ENCODE peak calls at places on chromosomes 13 and 19, in five cellular contexts. M is breast epithelium, E is neural crest cell, V is choroid plexus epithelial cell, O is body of pancreas. B is an unnamed sample.

GRCh38 chr13:107927557-107927956 is 287.8 kb downstream of the LIG4 start:
- DNase-seq in M (no peak), E (no peak), V (no peak), O (no peak), B (no peak)

GRCh38 chr19:48196321-48196761 is 25.9 kb downstream of the ZSWIM9 start:
- DNase-seq in M (peak), E (no peak), V (no peak), O (no peak), B (no peak)

GRCh38 chr19:52190679-52191293 is 934 bp downstream of the PPP2R1A start:
- DNase-seq in M (peak), E (peak), V (peak), O (no peak), B (no peak)

GRCh38 chr19:49133621-49134454 is 14.5 kb downstream of the PPFIA3 start:
- DNase-seq in M (no peak), E (no peak), V (peak), O (peak), B (no peak)

GRCh38 chr13:102276479-102276878 is 125.4 kb downstream of the FGF14 start:
- DNase-seq in M (no peak), E (no peak), V (no peak), O (no peak), B (no peak)

GRCh38 chr19:58334691-58335249 is 8.0 kb downstream of the ZSCAN22 start:
- DNase-seq in M (no peak), E (no peak), V (no peak), O (no peak), B (no peak)

GRCh38 chr19:24159707-24160106 is 72.7 kb downstream of the ZNF254 start:
- DNase-seq in M (no peak), E (no peak), V (peak), O (no peak), B (no peak)

GRCh38 chr13:108595416-108596257 is 33.8 kb upstream of the MYO16 start:
- DNase-seq in M (no peak), E (no peak), V (peak), O (no peak), B (no peak)

GRCh38 chr19:37594982-37595382 is 306 bp downstream of the ZNF540 start:
- DNase-seq in M (peak), E (no peak), V (peak), O (peak), B (peak)

GRCh38 chr13:31846984-31847752 is 107.8 kb downstream of the RXFP2 start:
- DNase-seq in M (no peak), E (no peak), V (no peak), O (no peak), B (no peak)

GRCh38 chr19:47509170-47509847 is 5.6 kb downstream of the NAPA start:
- DNase-seq in M (no peak), E (no peak), V (no peak), O (no peak), B (no peak)

GRCh38 chr13:114151565-114152284 is 19.3 kb upstream of the RASA3 start:
- DNase-seq in M (peak), E (no peak), V (no peak), O (peak), B (no peak)

GRCh38 chr19:42362891-42363440 is 27.1 kb downstream of the CNFN start:
- DNase-seq in M (no peak), E (no peak), V (no peak), O (no peak), B (no peak)

GRCh38 chr13:33262069-33262487 is 23.5 kb downstream of the STARD13 start:
- DNase-seq in M (no peak), E (no peak), V (no peak), O (no peak), B (no peak)

GRCh38 chr19:41354343-41354974 is 737 bp upstream of the TGFB1 start:
- DNase-seq in M (no peak), E (no peak), V (no peak), O (no peak), B (no peak)

GRCh38 chr13:110179116-110179857 is 127.7 kb downstream of the COL4A1 start:
- DNase-seq in M (no peak), E (no peak), V (no peak), O (no peak), B (no peak)

GRCh38 chr13:101289764-101290163 is 126.5 kb downstream of the NALCN start:
- DNase-seq in M (no peak), E (peak), V (peak), O (peak), B (no peak)

GRCh38 chr19:751501-752341 is 809 bp downstream of the MISP start:
- DNase-seq in M (no peak), E (no peak), V (peak), O (peak), B (no peak)

GRCh38 chr13:33642374-33643065 is 175.4 kb upstream of the RFC3 start:
- DNase-seq in M (peak), E (no peak), V (peak), O (peak), B (no peak)

GRCh38 chr13:54890976-54891375 is 1862.4 kb downstream of the OLFM4 start:
- DNase-seq in M (no peak), E (no peak), V (no peak), O (no peak), B (no peak)

GRCh38 chr19:57245066-57245465 is 4.6 kb downstream of the ZNF805 start:
- DNase-seq in M (no peak), E (no peak), V (no peak), O (no peak), B (no peak)

GRCh38 chr19:51417107-51417806 is at the start of gene SIGLEC10:
- DNase-seq in M (no peak), E (no peak), V (peak), O (no peak), B (no peak)

GRCh38 chr13:24693862-24694471 is 13.8 kb downstream of the ATP12A start:
- DNase-seq in M (no peak), E (peak), V (peak), O (peak), B (no peak)

GRCh38 chr13:44618326-44618725 is 42.2 kb upstream of the TSC22D1 start:
- DNase-seq in M (no peak), E (no peak), V (peak), O (no peak), B (no peak)

GRCh38 chr13:105084931-105085330 is 1450.5 kb downstream of the EFNB2 start:
- DNase-seq in M (no peak), E (no peak), V (no peak), O (no peak), B (no peak)

GRCh38 chr13:41900918-41901317 is 60.0 kb downstream of the VWA8 start:
- DNase-seq in M (no peak), E (no peak), V (no peak), O (no peak), B (no peak)

GRCh38 chr19:6108721-6109633 is 1.3 kb downstream of the RFX2 start:
- DNase-seq in M (peak), E (peak), V (peak), O (peak), B (peak)

GRCh38 chr19:29665826-29666633 is 769 bp downstream of the PLEKHF1 start:
- DNase-seq in M (no peak), E (no peak), V (no peak), O (no peak), B (no peak)

GRCh38 chr19:14089412-14089661 is 1.2 kb downstream of the SAMD1 start:
- DNase-seq in M (no peak), E (no peak), V (peak), O (no peak), B (no peak)

GRCh38 chr19:16349551-16350171 is 25.0 kb downstream of the KLF2 start:
- DNase-seq in M (no peak), E (no peak), V (peak), O (no peak), B (no peak)

GRCh38 chr19:21321996-21322395 is 7.2 kb downstream of the ZNF708 start:
- DNase-seq in M (no peak), E (no peak), V (peak), O (no peak), B (no peak)

GRCh38 chr13:46961719-46962118 is 64.9 kb upstream of the HTR2A start:
- DNase-seq in M (no peak), E (no peak), V (peak), O (no peak), B (no peak)

GRCh38 chr13:112891477-112892401 is 77.3 kb upstream of the MCF2L start:
- DNase-seq in M (no peak), E (no peak), V (no peak), O (peak), B (no peak)

DNA sequence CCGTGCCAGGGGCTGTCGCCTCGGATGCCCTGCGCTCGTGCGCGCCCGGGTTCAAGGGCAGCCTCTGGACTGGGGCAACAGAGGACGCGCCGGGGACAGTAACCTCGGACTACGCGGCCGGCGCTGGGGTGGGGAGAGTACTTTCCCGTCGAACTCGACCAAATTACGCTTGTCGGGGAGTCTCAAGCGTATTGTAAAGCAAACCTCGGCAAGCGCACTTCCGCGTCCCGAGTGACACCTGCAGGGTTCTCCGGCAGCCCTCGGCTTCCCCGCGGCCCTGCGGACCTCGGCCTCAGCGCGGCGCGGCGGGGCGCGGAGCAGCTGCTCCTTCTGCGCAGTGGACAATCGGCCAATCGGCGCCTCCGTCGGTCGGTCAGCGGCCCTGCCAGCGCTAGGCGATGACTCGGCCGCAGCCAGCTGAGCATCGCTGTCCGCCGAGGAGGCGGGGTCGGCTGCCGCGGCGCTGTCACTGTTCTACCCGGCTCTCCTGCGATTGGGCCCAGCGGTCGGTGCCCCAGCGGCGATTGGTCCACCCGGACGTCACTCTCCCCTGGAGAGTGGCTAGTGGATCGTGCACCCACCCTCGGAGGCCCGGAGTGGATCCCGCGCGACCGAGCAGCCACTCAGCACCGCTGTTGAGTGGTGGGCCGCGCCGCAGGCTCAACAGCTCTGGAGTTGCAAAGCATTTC is at the start of gene SLC46A3:
- DNase-seq in M (peak), E (peak), V (peak), O (peak), B (peak)
- TF ChIP-seq CTCF in M (no peak), E (peak), V (no peak), O (peak), B (no peak)

GRCh38 chr19:8832132-8833021 is at the start of the genes MBD3L1 and ZNF558:
- DNase-seq in M (peak), E (peak), V (peak), O (peak), B (peak)
- TF ChIP-seq CTCF in M (no peak), E (no peak), V (no peak), O (no peak), B (no peak)

GRCh38 chr13:73721571-73721970 is 412.6 kb downstream of the KLF12 start:
- DNase-seq in M (no peak), E (no peak), V (no peak), O (no peak), B (no peak)

GRCh38 chr13:73717632-73718031 is 416.6 kb downstream of the KLF12 start:
- DNase-seq in M (no peak), E (no peak), V (peak), O (no peak), B (no peak)

GRCh38 chr13:73718248-73718647 is 416.0 kb downstream of the KLF12 start:
- DNase-seq in M (no peak), E (no peak), V (no peak), O (no peak), B (no peak)

GRCh38 chr13:73720216-73720840 is 413.9 kb downstream of the KLF12 start:
- DNase-seq in M (no peak), E (no peak), V (peak), O (no peak), B (no peak)

GRCh38 chr13:73722120-73722519 is 412.1 kb downstream of the KLF12 start:
- DNase-seq in M (no peak), E (no peak), V (peak), O (no peak), B (no peak)
- TF ChIP-seq CTCF in M (no peak), E (peak), V (peak), O (no peak), B (no peak)

DNA sequence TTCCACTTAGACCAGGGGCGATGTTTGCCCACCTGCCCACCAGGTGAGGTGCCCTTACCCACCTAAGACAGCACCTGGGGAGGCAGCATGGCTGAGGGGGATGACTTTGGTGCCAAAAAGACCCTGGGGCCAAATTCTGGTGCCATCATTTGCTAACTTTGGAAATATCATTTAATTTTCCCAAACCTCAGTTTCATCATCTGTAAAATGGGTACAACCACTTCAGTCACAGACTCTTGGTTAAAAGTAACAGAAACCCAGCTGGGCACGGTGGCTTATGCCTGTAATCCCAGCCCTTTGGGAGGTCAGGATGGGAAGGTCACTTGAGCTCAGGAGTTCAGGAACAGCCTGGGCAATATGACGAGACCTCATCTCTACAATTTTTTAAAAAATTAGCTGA is 177.8 kb downstream of the USP12 start:
- DNase-seq in M (no peak), E (no peak), V (no peak), O (no peak), B (no peak)
- TF ChIP-seq CTCF in M (no peak), E (no peak), V (no peak), O (no peak), B (no peak)

DNA sequence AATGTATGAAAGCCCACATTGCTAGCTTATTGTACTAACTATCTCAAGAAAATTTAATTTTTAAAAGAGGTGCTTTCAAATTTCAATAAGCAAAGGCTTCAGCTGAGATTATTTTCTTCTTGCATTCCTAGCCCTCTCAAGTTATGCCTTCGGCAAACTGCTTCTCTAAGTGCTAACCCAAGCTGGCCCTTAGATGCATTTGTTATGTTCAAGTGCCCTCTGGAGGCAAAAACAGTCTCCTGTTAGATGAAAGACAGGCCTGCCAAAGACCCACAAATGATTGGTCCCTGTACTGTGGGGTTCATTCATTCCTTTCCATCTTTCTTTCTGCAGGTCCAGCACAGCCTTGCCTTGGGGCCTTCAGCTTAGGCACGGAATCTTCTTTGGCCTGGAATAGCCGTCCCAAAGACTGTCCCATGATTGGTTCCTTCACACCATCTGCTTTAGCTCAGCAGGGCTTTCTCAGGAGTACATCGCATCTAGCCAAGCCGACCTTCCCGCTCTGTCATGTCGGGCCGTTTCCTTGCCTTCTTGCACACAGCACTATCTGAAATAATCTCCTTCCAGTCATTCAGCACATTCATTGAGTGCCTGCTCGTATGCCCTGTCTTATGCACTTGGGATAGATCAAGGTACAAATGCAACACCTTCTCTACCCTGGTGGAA is 26.4 kb upstream of the TPTE2 start:
- DNase-seq in M (no peak), E (no peak), V (peak), O (peak), B (no peak)
- TF ChIP-seq CTCF in M (peak), E (peak), V (peak), O (peak), B (no peak)